ENCODE peak calls at places on chromosomes 1 and 21, in seven cellular contexts. J is SJSA1; D is cardiac muscle cell; X is brain microvascular endothelial cell; S is effector memory CD4-positive, alpha-beta T cell; K is heart left ventricle; B is tibial artery. W is an unnamed sample. For H3K36me3, the result is how much of the 10 kb centered on the place peaks cover.

GRCh38 chr1:236565530-236565929 is 38.8 kb downstream of the HEATR1 start:
- DNase-seq in D (no peak), X (no peak), S (no peak), K (no peak), J (no peak), B (no peak), W (no peak)

GRCh38 chr1:78651247-78651646 is 1.6 kb downstream of the IFI44 start:
- DNase-seq in D (no peak), J (peak), S (no peak), K (no peak), X (peak), B (no peak), W (no peak)

GRCh38 chr1:187001198-187001904 is 172.6 kb downstream of the PLA2G4A start:
- DNase-seq in J (no peak), S (no peak), D (no peak), B (no peak), X (peak), K (no peak), W (no peak)

GRCh38 chr1:27656157-27656893 is 15.7 kb downstream of the IFI6 start:
- DNase-seq in S (no peak), B (peak), D (no peak), X (peak), K (peak), J (no peak), W (peak)

GRCh38 chr21:34320006-34320405 is 43.8 kb upstream of the KCNE2 start:
- DNase-seq in J (no peak), D (no peak), B (no peak), K (no peak), X (no peak), S (no peak), W (no peak)

GRCh38 chr1:233290609-233291008 is 4.9 kb downstream of the PCNX2 start:
- DNase-seq in B (no peak), S (no peak), X (no peak), K (no peak), J (no peak), D (no peak), W (no peak)

GRCh38 chr1:36178479-36179219 is 22.7 kb downstream of the MAP7D1 start:
- DNase-seq in J (no peak), B (no peak), K (peak), X (no peak), S (no peak), D (peak), W (peak)

GRCh38 chr1:214559079-214559478 is 7.7 kb upstream of the PTPN14 start:
- DNase-seq in B (no peak), S (no peak), X (no peak), K (no peak), J (no peak), D (no peak), W (no peak)

GRCh38 chr1:202982715-202983435 is 15.8 kb upstream of the CYB5R1 start:
- DNase-seq in J (no peak), S (no peak), B (no peak), X (no peak), D (no peak), K (no peak), W (no peak)

GRCh38 chr1:170533331-170533730 is 1.4 kb downstream of the GORAB start:
- DNase-seq in D (no peak), K (no peak), B (no peak), X (peak), S (no peak), J (no peak), W (no peak)

GRCh38 chr1:209325492-209325891 is 258.0 kb upstream of the CAMK1G start:
- DNase-seq in D (no peak), J (no peak), B (no peak), K (no peak), S (no peak), X (no peak), W (no peak)

GRCh38 chr1:154774175-154774855 is 95.8 kb downstream of the KCNN3 start:
- DNase-seq in X (no peak), J (no peak), S (no peak), D (no peak), K (no peak), B (no peak), W (no peak)

GRCh38 chr1:21852282-21853129 is 40.4 kb downstream of the LDLRAD2 start:
- DNase-seq in K (no peak), D (no peak), J (no peak), S (no peak), B (no peak), X (no peak), W (no peak)

GRCh38 chr1:245953876-245954660 is 553.0 kb downstream of the SMYD3 start:
- DNase-seq in D (no peak), B (no peak), S (no peak), K (no peak), J (peak), X (no peak), W (no peak)

GRCh38 chr1:30757196-30757949 is at the start of gene LAPTM5:
- DNase-seq in S (peak), B (peak), K (peak), X (peak), J (no peak), D (no peak), W (peak)

GRCh38 chr1:210259496-210259895 is 26.9 kb downstream of the SERTAD4 start:
- DNase-seq in K (no peak), D (no peak), X (peak), B (no peak), S (no peak), J (peak), W (no peak)

GRCh38 chr1:58755468-58755872 is 28.4 kb downstream of the JUN start:
- DNase-seq in S (no peak), J (peak), B (peak), K (peak), D (no peak), X (peak), W (peak)

GRCh38 chr1:201711811-201712210 is 117.1 kb upstream of the IPO9 start:
- DNase-seq in X (no peak), B (peak), S (no peak), D (no peak), K (no peak), J (no peak), W (no peak)

GRCh38 chr1:25657121-25657521 is 40.5 kb downstream of the MAN1C1 start:
- DNase-seq in D (peak), J (no peak), K (no peak), S (no peak), B (no peak), X (no peak), W (peak)

GRCh38 chr1:225974454-225974853 is 24.7 kb downstream of the SDE2 start:
- DNase-seq in D (no peak), J (no peak), B (no peak), X (no peak), K (no peak), S (no peak), W (no peak)

GRCh38 chr21:44267655-44268142 is 6.0 kb upstream of the DNMT3L start:
- DNase-seq in X (no peak), K (no peak), J (no peak), D (no peak), B (no peak), S (no peak), W (no peak)

GRCh38 chr1:105294838-105295237 is 1545.1 kb downstream of the AMY1C start:
- DNase-seq in X (no peak), S (no peak), K (no peak), D (no peak), B (no peak), J (no peak), W (no peak)

GRCh38 chr1:15177710-15178166 is 24.2 kb downstream of the TMEM51 start:
- DNase-seq in J (no peak), X (no peak), S (no peak), D (no peak), K (no peak), B (no peak), W (no peak)

GRCh38 chr1:88685239-88685604 is 1.1 kb downstream of the PKN2 start:
- DNase-seq in S (no peak), K (no peak), X (no peak), J (peak), B (no peak), D (no peak), W (no peak)

GRCh38 chr1:162847839-162848453 is 13.0 kb downstream of the CCDC190 start:
- DNase-seq in K (peak), J (peak), B (peak), X (peak), D (peak), S (peak), W (peak)

GRCh38 chr21:14962217-14962616 is 102.6 kb downstream of the NRIP1 start:
- DNase-seq in D (no peak), B (no peak), J (peak), X (no peak), S (no peak), K (no peak), W (no peak)

GRCh38 chr1:101338714-101339430 is 102.1 kb downstream of the S1PR1 start:
- DNase-seq in D (no peak), K (no peak), J (no peak), B (no peak), X (peak), S (no peak), W (no peak)

DNA sequence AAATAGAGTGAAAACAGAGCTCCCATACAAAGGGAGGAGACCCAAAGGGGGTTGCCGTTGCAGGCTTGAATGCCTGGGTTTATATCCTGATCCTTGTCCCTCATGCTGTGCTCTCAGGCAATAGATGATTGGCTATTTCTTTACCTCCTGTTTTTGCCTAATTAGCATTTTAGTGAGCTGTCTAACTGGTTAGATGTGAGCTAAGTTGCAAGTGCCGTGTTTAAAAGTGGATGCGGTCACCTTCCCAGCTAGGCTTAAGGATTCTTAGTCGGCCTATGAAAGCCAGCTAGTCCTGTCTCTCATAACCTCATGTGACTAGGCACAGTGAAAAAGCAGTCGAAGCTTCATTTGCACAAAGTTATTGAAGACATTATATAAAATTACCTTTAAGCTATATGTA is 356.7 kb upstream of the TMPRSS15 start:
- DNase-seq in D (no peak), K (no peak), J (no peak), X (no peak), B (no peak), S (no peak), W (no peak)
- H3K36me3 ChIP-seq in D (under half), K (under half), J (under half), X (under half), B (under half), S (under half), W (under half)

GRCh38 chr1:46094454-46094853 is 38.0 kb downstream of the PIK3R3 start:
- DNase-seq in S (no peak), J (no peak), X (no peak), K (no peak), B (no peak), D (no peak), W (no peak)

GRCh38 chr1:46096269-46097148 is 35.9 kb downstream of the PIK3R3 start:
- DNase-seq in S (no peak), K (no peak), D (no peak), X (no peak), B (no peak), J (no peak), W (no peak)

GRCh38 chr1:46099215-46099614 is 33.2 kb downstream of the PIK3R3 start:
- DNase-seq in X (no peak), J (no peak), D (no peak), K (no peak), B (no peak), S (no peak), W (no peak)

GRCh38 chr1:46098043-46098712 is 34.3 kb downstream of the PIK3R3 start:
- DNase-seq in K (no peak), J (no peak), X (no peak), B (no peak), D (no peak), S (no peak), W (no peak)

GRCh38 chr1:46097149-46097472 is 35.3 kb downstream of the PIK3R3 start:
- DNase-seq in D (no peak), S (no peak), X (no peak), J (no peak), B (no peak), K (no peak), W (no peak)
- H3K36me3 ChIP-seq in D (under half), S (under half), X (under half), J (under half), B (under half), K (under half), W (under half)

GRCh38 chr21:31972622-31973021 is 99.8 kb downstream of the HUNK start:
- DNase-seq in X (no peak), B (no peak), S (no peak), K (no peak), D (no peak), J (peak), W (no peak)

GRCh38 chr21:31975491-31975890 is 102.7 kb downstream of the HUNK start:
- DNase-seq in S (no peak), X (no peak), B (no peak), K (no peak), J (no peak), D (no peak), W (no peak)

GRCh38 chr21:31973402-31973944 is 100.7 kb downstream of the HUNK start:
- DNase-seq in B (no peak), S (no peak), J (no peak), K (no peak), D (no peak), X (no peak), W (no peak)

GRCh38 chr21:31977816-31978215 is 105.0 kb downstream of the HUNK start:
- DNase-seq in S (no peak), J (no peak), X (no peak), K (no peak), D (no peak), B (no peak), W (no peak)

DNA sequence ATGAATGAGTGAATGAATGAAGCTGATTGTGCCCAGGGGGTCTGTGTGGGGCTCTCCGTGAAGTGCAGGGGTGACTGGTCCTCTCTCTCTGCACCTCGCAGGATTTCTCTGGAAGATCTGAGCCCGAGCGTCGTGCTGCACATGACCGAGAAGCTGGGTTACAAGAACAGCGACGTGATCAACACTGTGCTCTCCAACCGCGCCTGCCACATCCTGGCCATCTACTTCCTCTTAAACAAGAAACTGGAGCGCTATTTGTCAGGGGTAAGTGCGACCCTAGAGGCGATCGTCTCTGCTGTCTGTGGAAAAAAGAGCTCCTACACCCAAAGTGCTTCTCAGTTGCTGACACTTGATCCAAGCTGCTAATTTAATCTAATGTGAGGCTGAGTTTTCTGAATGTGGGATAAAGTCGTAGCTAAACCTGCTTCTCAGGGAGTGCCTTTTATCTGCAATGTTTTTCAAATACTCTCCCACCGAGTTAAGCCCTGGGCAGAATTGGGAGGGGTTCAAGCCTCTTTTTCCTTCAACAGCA is 101.7 kb downstream of the HUNK start:
- DNase-seq in S (no peak), K (no peak), D (no peak), J (no peak), B (no peak), X (no peak), W (no peak)
- H3K36me3 ChIP-seq in S (under half), K (under half), D (under half), J (half or more), B (under half), X (under half), W (under half)

GRCh38 chr1:43439121-43439581 is 14.6 kb downstream of the HYI start:
- DNase-seq in D (no peak), K (no peak), X (no peak), J (no peak), B (peak), S (no peak), W (no peak)
- H3K36me3 ChIP-seq in D (under half), K (under half), X (half or more), J (half or more), B (half or more), S (half or more), W (under half)

DNA sequence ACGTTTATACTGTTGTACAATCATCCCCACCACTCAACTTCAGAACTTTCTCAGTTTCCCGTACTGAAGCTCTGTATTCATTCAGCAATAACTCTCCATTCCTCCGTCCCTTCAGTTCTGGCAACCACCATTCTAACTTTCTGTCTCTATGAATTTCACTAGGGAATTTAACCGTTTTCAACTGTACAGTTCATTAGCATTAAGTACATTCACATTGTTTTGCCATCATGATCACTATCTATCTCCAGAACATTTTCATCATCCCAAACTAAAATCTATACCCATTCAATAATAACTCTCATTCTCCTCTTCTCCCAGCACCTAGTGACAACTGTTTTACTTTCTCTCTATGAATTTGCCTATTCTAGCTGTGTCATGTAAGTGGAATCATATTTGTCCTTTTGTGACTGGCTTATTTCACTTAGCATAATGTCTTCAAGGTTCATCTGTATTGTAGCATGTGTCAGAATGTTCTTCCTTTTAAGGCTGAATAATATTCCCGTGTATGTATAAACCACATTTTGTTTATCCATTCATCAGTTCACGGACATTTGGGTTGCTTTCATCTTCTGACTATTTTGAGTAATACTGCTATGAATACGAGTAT is 75.0 kb downstream of the CEP350 start:
- DNase-seq in D (no peak), X (no peak), J (no peak), S (no peak), B (no peak), K (no peak), W (no peak)
- H3K36me3 ChIP-seq in D (half or more), X (under half), J (half or more), S (half or more), B (half or more), K (under half), W (under half)

GRCh38 chr21:46643379-46644177 is 8.1 kb downstream of the PRMT2 start:
- DNase-seq in B (no peak), K (no peak), D (no peak), S (no peak), J (no peak), X (no peak), W (no peak)
- H3K36me3 ChIP-seq in B (half or more), K (under half), D (under half), S (half or more), J (half or more), X (under half), W (under half)

DNA sequence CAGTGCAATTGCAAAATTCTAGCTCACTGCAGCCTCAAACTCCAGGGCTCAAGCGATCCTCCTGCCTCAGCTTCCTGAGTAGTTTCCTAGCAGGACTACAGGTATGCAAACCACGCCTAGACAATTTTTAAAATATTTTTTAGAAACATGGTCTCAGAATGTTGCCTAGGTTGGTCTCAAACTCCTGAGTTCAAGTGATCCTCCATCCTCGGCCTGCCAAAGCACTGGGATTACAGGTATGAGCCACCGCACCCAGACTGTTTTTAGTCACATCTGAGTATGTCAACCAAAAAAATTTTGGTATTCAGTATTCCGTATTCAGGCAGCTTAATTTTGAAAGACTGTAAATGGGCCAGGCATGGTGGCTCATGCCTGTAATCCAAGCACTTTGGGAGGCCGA is 11.2 kb downstream of the TARBP1 start:
- DNase-seq in B (no peak), K (no peak), D (no peak), S (no peak), X (no peak), J (no peak), W (no peak)
- H3K36me3 ChIP-seq in B (under half), K (under half), D (under half), S (under half), X (under half), J (under half), W (under half)

GRCh38 chr1:155933591-155934096 is 569 bp downstream of the KHDC4 start:
- DNase-seq in K (no peak), S (no peak), J (no peak), B (no peak), D (no peak), X (no peak), W (no peak)
- H3K36me3 ChIP-seq in K (under half), S (under half), J (half or more), B (under half), D (under half), X (under half), W (under half)

GRCh38 chr1:2466834-2467554 is 9.1 kb upstream of the PLCH2 start:
- DNase-seq in S (peak), X (no peak), J (no peak), D (no peak), K (no peak), B (no peak), W (no peak)
- H3K36me3 ChIP-seq in S (under half), X (under half), J (under half), D (under half), K (under half), B (under half), W (under half)

W was measured in testis.